ENCODE peak calls at places on chromosomes 4 and X, in four cellular contexts. J is ovary; L is CD8-positive, alpha-beta T cell; S is transverse colon. D is an unnamed sample. For H3K4me1, the result is how much of the 10 kb centered on the place peaks cover.

GRCh38 chrX:97628807-97629596 is 745.3 kb downstream of the RPA4 start:
- DNase-seq in J (no peak), L (no peak), S (no peak), D (no peak)

GRCh38 chr4:173403051-173403450 is 4.1 kb upstream of the SCRG1 start:
- DNase-seq in J (no peak), L (no peak), S (no peak), D (no peak)

GRCh38 chr4:136319789-136320470 is 1212.4 kb downstream of the PCDH18 start:
- DNase-seq in J (no peak), L (no peak), S (no peak), D (no peak)

GRCh38 chr4:55125763-55126541 is 557 bp upstream of the KDR start:
- DNase-seq in J (no peak), L (no peak), S (no peak), D (no peak)

GRCh38 chrX:93932471-93933220 is 258.6 kb downstream of the FAM133A start:
- DNase-seq in J (no peak), L (no peak), S (no peak), D (no peak)

GRCh38 chr4:26020896-26021295 is 106.9 kb downstream of the SMIM20 start:
- DNase-seq in J (no peak), L (no peak), S (no peak), D (no peak)

GRCh38 chr4:164136181-164136616 is 617.7 kb upstream of the SMIM31 start:
- DNase-seq in J (no peak), L (no peak), S (no peak), D (no peak)

GRCh38 chr4:121003863-121004262 is 68.5 kb downstream of the NDNF start:
- DNase-seq in J (no peak), L (no peak), S (no peak), D (no peak)

GRCh38 chr4:156971623-156972369 is at the start of gene PDGFC:
- DNase-seq in J (peak), L (no peak), S (peak), D (no peak)

GRCh38 chrX:133981908-133982307 is 3.5 kb downstream of the GPC3 start:
- DNase-seq in J (no peak), L (no peak), S (no peak), D (no peak)

GRCh38 chrX:72461766-72462165 is 110.9 kb downstream of the HDAC8 start:
- DNase-seq in J (no peak), L (no peak), S (no peak), D (no peak)

GRCh38 chr4:140829825-140830224 is 73.6 kb upstream of the TBC1D9 start:
- DNase-seq in J (no peak), L (no peak), S (no peak), D (no peak)

GRCh38 chr4:98653006-98653405 is 5.4 kb downstream of the TSPAN5 start:
- DNase-seq in J (no peak), L (no peak), S (no peak), D (no peak)

GRCh38 chrX:16427668-16428067 is 222.3 kb upstream of the S100G start:
- DNase-seq in J (no peak), L (no peak), S (no peak), D (no peak)

GRCh38 chr4:2798399-2799301 is 5.8 kb downstream of the SH3BP2 start:
- DNase-seq in J (peak), L (no peak), S (peak), D (peak)

GRCh38 chr4:2797545-2798305 is 4.8 kb downstream of the SH3BP2 start:
- DNase-seq in J (peak), L (no peak), S (no peak), D (peak)

GRCh38 chr4:2795558-2796260 is 2.8 kb downstream of the SH3BP2 start:
- DNase-seq in J (peak), L (no peak), S (peak), D (no peak)

GRCh38 chr4:2796261-2797187 is 3.6 kb downstream of the SH3BP2 start:
- DNase-seq in J (peak), L (no peak), S (peak), D (no peak)

GRCh38 chr4:2797188-2797544 is 4.3 kb downstream of the SH3BP2 start:
- DNase-seq in J (peak), L (no peak), S (no peak), D (no peak)
- H3K4me1 ChIP-seq in J (under half), L (half or more), S (half or more), D (half or more)

DNA sequence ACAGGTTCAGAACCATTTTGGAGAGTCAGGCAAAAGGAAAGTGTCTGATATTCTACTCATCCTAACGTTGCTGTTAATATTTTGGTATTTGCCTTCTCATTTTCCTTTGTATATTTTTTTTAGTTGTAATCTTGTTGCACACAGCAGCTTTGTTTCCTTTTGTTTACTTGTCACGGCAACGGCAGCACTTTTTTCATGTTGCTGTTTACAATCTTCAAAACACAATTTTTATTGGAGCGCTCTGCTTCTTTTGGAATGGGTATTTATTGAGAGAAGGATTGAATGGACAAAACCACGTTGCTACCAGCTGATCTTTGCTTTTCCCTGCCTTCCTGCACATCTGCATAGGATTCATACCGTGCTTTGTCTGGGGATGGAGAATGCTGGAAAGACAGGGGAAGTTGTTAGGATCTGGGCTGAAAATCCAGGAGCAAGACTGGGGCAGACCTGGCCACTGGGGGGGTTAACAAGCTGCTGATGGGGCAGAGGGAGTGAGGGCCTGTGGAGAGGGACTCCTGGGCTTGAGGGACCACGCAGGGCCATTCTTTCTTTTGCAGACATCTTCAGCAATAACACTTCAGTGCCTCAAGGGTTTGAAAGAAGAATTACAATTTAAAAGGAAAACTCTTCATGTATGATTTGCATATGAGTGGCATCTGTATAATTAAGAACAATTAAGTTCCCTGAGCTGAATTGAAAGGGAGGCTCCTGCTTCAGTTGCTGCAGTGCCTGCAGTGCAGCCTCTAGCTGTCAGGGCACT is 69.8 kb downstream of the TMEM131L start:
- DNase-seq in J (no peak), L (no peak), S (no peak), D (peak)
- H3K4me1 ChIP-seq in J (under half), L (half or more), S (under half), D (half or more)

DNA sequence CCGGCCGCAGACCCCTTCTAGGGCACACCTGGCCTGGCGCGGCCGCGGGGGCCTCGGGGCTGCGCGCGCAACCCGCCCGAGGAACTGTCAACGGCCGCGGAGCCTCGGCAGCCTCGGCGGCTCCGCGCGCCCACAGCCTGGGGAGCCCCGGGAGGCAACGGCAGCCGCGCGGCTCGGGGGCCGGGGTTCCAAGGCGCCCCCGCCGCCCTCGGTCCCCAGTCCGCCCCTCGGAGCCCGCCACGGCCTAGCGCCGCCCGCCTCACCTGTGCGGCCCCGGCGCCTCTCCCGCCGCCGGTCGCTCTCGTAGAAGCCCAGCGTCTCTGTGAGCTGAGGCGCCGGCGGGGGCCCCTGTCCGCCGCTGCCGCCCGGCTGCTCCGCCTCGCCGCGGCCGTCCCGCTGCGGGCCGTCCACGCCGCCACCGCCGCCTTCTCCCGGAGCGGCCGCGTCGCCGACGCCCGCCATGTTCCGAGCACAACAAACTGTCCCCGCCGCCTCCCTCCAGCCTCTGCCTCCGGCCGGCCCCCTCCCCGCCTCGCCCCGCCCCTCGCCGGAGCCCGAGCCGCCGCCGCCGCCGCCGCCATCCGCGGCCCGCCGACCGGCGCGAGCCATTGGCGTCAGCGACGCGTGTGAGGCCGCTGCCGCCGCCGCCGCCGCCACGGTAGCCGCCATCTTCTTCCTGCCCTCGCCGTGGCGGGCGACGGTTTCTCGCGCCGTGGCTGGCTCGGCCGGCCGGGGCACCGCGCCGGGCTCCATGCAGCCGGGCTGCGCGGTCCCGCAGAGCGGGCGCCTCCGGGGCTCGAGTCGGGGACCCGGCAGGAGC is at the start of gene TAPT1:
- DNase-seq in J (peak), L (peak), S (peak), D (peak)
- H3K4me1 ChIP-seq in J (under half), L (under half), S (under half), D (half or more)

GRCh38 chrX:20442597-20442996 is 175.9 kb upstream of the RPS6KA3 start:
- DNase-seq in J (peak), L (peak), S (peak), D (peak)
- H3K4me1 ChIP-seq in J (under half), L (half or more), S (under half), D (half or more)

GRCh38 chr4:99934891-99935290 is 11.5 kb downstream of the DNAJB14 start:
- DNase-seq in J (no peak), L (no peak), S (no peak), D (no peak)
- H3K4me1 ChIP-seq in J (under half), L (under half), S (under half), D (under half)

GRCh38 chrX:83510466-83511181 is 2.5 kb downstream of the POU3F4 start:
- DNase-seq in J (no peak), L (no peak), S (no peak), D (no peak)
- H3K4me1 ChIP-seq in J (under half), L (under half), S (under half), D (under half)

GRCh38 chr4:113566015-113566795 is 195.3 kb downstream of the CAMK2D start:
- DNase-seq in J (no peak), L (no peak), S (no peak), D (no peak)
- H3K4me1 ChIP-seq in J (under half), L (under half), S (under half), D (under half)

GRCh38 chr4:168604496-168605373 is 107.9 kb downstream of the PALLD start:
- DNase-seq in J (no peak), L (no peak), S (no peak), D (no peak)
- H3K4me1 ChIP-seq in J (under half), L (under half), S (under half), D (under half)

GRCh38 chr4:40584517-40585141 is 45.0 kb downstream of the RBM47 start:
- DNase-seq in J (no peak), L (no peak), S (no peak), D (no peak)

GRCh38 chr4:40579983-40580382 is 49.7 kb downstream of the RBM47 start:
- DNase-seq in J (no peak), L (no peak), S (no peak), D (no peak)

GRCh38 chr4:40583850-40584439 is 45.7 kb downstream of the RBM47 start:
- DNase-seq in J (no peak), L (no peak), S (no peak), D (no peak)

GRCh38 chr4:40582413-40582812 is 47.3 kb downstream of the RBM47 start:
- DNase-seq in J (no peak), L (no peak), S (no peak), D (no peak)

GRCh38 chr4:40581254-40582140 is 48.2 kb downstream of the RBM47 start:
- DNase-seq in J (no peak), L (no peak), S (no peak), D (no peak)
- H3K4me1 ChIP-seq in J (under half), L (under half), S (under half), D (under half)

GRCh38 chr4:179626687-179627086 is 2184.4 kb upstream of the AGA start:
- DNase-seq in J (no peak), L (no peak), S (no peak), D (no peak)

GRCh38 chr4:179625391-179625790 is 2183.2 kb upstream of the AGA start:
- DNase-seq in J (no peak), L (no peak), S (no peak), D (no peak)

DNA sequence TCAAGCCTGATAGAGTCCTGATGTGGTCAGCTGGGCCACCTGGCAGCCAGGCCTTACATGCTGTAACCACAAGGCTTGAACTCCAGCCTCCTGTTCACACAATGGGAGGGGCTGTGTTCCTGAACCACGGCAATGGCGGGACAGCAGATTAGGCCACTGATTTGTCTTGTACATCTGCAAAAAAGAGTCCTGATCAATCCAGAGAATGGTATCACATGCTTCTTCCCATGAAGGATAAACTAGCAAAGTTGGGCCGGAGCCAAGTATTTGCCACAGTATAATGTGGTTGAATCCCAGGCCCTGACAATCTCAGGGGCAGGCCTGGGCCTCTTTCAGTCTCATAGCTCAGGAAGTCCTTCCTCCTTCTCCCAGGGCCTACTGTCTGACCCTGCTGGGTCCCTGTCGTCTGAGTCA is 2182.5 kb upstream of the AGA start:
- DNase-seq in J (no peak), L (no peak), S (no peak), D (no peak)
- H3K4me1 ChIP-seq in J (under half), L (under half), S (under half), D (under half)